ENCODE peak calls at places on chromosomes 3 and 15, in four cellular contexts. K is MCF 10A; P is heart right ventricle; R is activated CD4-positive, alpha-beta memory T cell treated with anti-CD3 and anti-CD28 coated beads for 36 hours. M is an unnamed sample.

GRCh38 chr3:171162986-171163723 is 136.6 kb upstream of the SLC2A2 start:
- DNase-seq in K (peak; percentile 46), P (no peak), R (no peak), M (no peak)

GRCh38 chr3:185705498-185705897 is 119.3 kb downstream of the IGF2BP2 start:
- DNase-seq in K (no peak), P (no peak), R (no peak), M (no peak)

GRCh38 chr3:197711973-197712707 is 24.6 kb downstream of the RUBCN start:
- DNase-seq in K (peak; percentile 97), P (peak; percentile 92), R (peak; percentile 94), M (peak; percentile 89)

GRCh38 chr3:195563317-195563716 is 20.2 kb upstream of the PPP1R2 start:
- DNase-seq in K (peak; percentile 17), P (no peak), R (no peak), M (no peak)

GRCh38 chr3:82475306-82475705 is 713.9 kb upstream of the GBE1 start:
- DNase-seq in K (no peak), P (no peak), R (no peak), M (no peak)

GRCh38 chr3:126160243-126161210 is 19.9 kb downstream of the ALDH1L1 start:
- DNase-seq in K (no peak), P (no peak), R (no peak), M (no peak)

GRCh38 chr15:47717036-47717611 is at the start of gene SEMA6D:
- DNase-seq in K (peak; percentile 73), P (peak; percentile 72), R (no peak), M (no peak)

GRCh38 chr3:4341336-4341675 is 38.1 kb downstream of the SETMAR start:
- DNase-seq in K (no peak), P (no peak), R (no peak), M (no peak)

GRCh38 chr3:56115698-56116097 is 352.6 kb downstream of the ERC2 start:
- DNase-seq in K (no peak), P (no peak), R (no peak), M (no peak)

GRCh38 chr15:34122771-34123183 is 20.9 kb downstream of the PGBD4 start:
- DNase-seq in K (no peak), P (no peak), R (no peak), M (no peak)

GRCh38 chr15:66555685-66556084 is 10.1 kb downstream of the LCTL start:
- DNase-seq in K (no peak), P (no peak), R (no peak), M (no peak)

GRCh38 chr3:13419356-13420050 is 619 bp downstream of the NUP210 start:
- DNase-seq in K (no peak), P (no peak), R (peak; percentile 68), M (peak; percentile 62)